ENCODE peak calls at places on chromosomes 3 and 15, in eight cellular contexts. E is activated CD4-positive, alpha-beta T cell treated with anti-CD3 and anti-CD28 coated beads for 48 hours; B is cardiac fibroblast; M is kidney epithelial cell; A is GM04503; N is endothelial cell of umbilical vein; K is RPMI8226; U is aorta. R is an unnamed sample.

GRCh38 chr3:17825298-17825697 is 82.9 kb upstream of the TBC1D5 start:
- DNase-seq in M (no peak), B (no peak), K (no peak), E (no peak), U (no peak), A (no peak), N (no peak), R (no peak)

GRCh38 chr3:80439490-80439889 is 671.7 kb upstream of the ROBO1 start:
- DNase-seq in K (no peak), E (no peak), M (no peak), B (no peak), N (no peak), U (no peak), A (no peak), R (no peak)

GRCh38 chr3:4949659-4950058 is 29.6 kb upstream of the BHLHE40 start:
- DNase-seq in N (no peak), K (no peak), B (peak), U (no peak), A (no peak), M (no peak), E (no peak), R (no peak)

GRCh38 chr3:129697229-129697970 is 90.9 kb upstream of the PLXND1 start:
- DNase-seq in K (no peak), B (no peak), M (no peak), A (no peak), E (no peak), U (no peak), N (no peak), R (no peak)

GRCh38 chr3:193878051-193878838 is 257.7 kb upstream of the HES1 start:
- DNase-seq in K (no peak), E (no peak), N (no peak), B (no peak), U (no peak), M (no peak), A (no peak), R (no peak)

GRCh38 chr3:15858547-15859506 is 61.0 kb upstream of the ANKRD28 start:
- DNase-seq in K (peak), A (no peak), U (peak), B (peak), N (peak), E (peak), M (no peak), R (no peak)

GRCh38 chr3:106114848-106115247 is 246.0 kb upstream of the CBLB start:
- DNase-seq in M (no peak), U (no peak), K (no peak), A (no peak), N (no peak), B (peak), E (no peak), R (no peak)

GRCh38 chr15:27353837-27354236 is 382.9 kb downstream of the GABRG3 start:
- DNase-seq in U (no peak), B (peak), M (peak), K (no peak), E (no peak), A (no peak), N (no peak), R (no peak)

GRCh38 chr3:71252466-71252865 is 331.1 kb downstream of the FOXP1 start:
- DNase-seq in N (no peak), K (no peak), U (no peak), E (no peak), A (no peak), B (peak), M (no peak), R (no peak)

GRCh38 chr3:165185707-165186327 is 10.4 kb downstream of the SLITRK3 start:
- DNase-seq in E (peak), B (peak), M (no peak), K (peak), N (peak), U (no peak), A (no peak), R (no peak)

GRCh38 chr15:72473670-72474465 is at the start of gene ARIH1:
- DNase-seq in U (peak), M (peak), E (peak), K (peak), B (peak), A (peak), N (peak), R (peak)

GRCh38 chr3:18300916-18301315 is 124.2 kb downstream of the SATB1 start:
- DNase-seq in M (no peak), U (no peak), B (no peak), E (no peak), K (no peak), A (no peak), N (no peak), R (no peak)

GRCh38 chr3:126464997-126465396 is 10.7 kb downstream of the ZXDC start:
- DNase-seq in U (peak), K (no peak), E (no peak), N (no peak), M (no peak), A (no peak), B (no peak), R (no peak)

R was measured in pulmonary artery endothelial cell.